ENCODE peak calls at places on chromosomes 2 and 18, in eight cellular contexts. P is colonic mucosa, C is HCT116, R is AG04449, M is foreskin fibroblast, X is MM.1S, E is ovary, F is HL-60. V is an unnamed sample.

GRCh38 chr2:108593547-108594098 is 59.4 kb downstream of the LIMS1 start:
- DNase-seq in P (no peak), E (no peak), C (no peak), M (peak), F (no peak), R (peak), X (no peak), V (peak)

GRCh38 chr2:196959750-196960392 is 33.4 kb upstream of the PGAP1 start:
- DNase-seq in E (no peak), X (no peak), R (no peak), F (no peak), M (peak), P (no peak), C (no peak), V (no peak)

GRCh38 chr2:164771897-164772296 is 69.7 kb downstream of the COBLL1 start:
- DNase-seq in M (no peak), P (no peak), C (no peak), E (no peak), X (no peak), F (no peak), R (no peak), V (peak)

GRCh38 chr18:499351-500229 is 911 bp downstream of the COLEC12 start:
- DNase-seq in F (no peak), E (no peak), R (peak), M (peak), P (no peak), X (no peak), C (no peak), V (no peak)

GRCh38 chr18:51622676-51623075 is 425.2 kb upstream of the MEX3C start:
- DNase-seq in R (no peak), P (no peak), M (no peak), E (no peak), C (no peak), X (no peak), F (no peak), V (no peak)

GRCh38 chr2:144996225-144996795 is 476.4 kb upstream of the ZEB2 start:
- DNase-seq in M (no peak), C (no peak), F (no peak), X (no peak), R (no peak), P (no peak), E (no peak), V (peak)

GRCh38 chr18:78542204-78542603 is 437.4 kb upstream of the SALL3 start:
- DNase-seq in M (no peak), X (no peak), E (no peak), F (peak), C (no peak), P (no peak), R (no peak), V (no peak)

GRCh38 chr2:119311831-119312230 is 54.8 kb downstream of the C2orf76 start:
- DNase-seq in X (peak), M (no peak), R (no peak), C (no peak), P (no peak), F (no peak), E (no peak), V (no peak)

GRCh38 chr2:170361359-170361936 is 183.5 kb downstream of the MYO3B start:
- DNase-seq in R (no peak), P (peak), C (peak), M (peak), X (peak), F (peak), E (no peak), V (peak)

GRCh38 chr2:226423498-226423960 is 376.1 kb downstream of the IRS1 start:
- DNase-seq in R (no peak), X (peak), P (no peak), F (peak), C (no peak), M (no peak), E (no peak), V (no peak)

GRCh38 chr2:11498543-11499034 is 32.6 kb upstream of the E2F6 start:
- DNase-seq in P (peak), E (peak), R (no peak), C (no peak), X (peak), F (no peak), M (peak), V (no peak)

GRCh38 chr2:126389446-126389845 is 266.5 kb upstream of the GYPC start:
- DNase-seq in R (no peak), F (no peak), C (no peak), P (no peak), E (no peak), X (no peak), M (no peak), V (no peak)

GRCh38 chr2:9232886-9233285 is 26.3 kb downstream of the ASAP2 start:
- DNase-seq in P (no peak), F (no peak), E (no peak), C (peak), R (no peak), X (no peak), M (no peak), V (no peak)

GRCh38 chr2:165902929-165903328 is 50.6 kb downstream of the TTC21B start:
- DNase-seq in C (no peak), M (no peak), P (no peak), R (no peak), F (no peak), E (no peak), X (peak), V (no peak)

GRCh38 chr2:56456791-56457190 is 273.0 kb downstream of the CCDC85A start:
- DNase-seq in R (no peak), C (no peak), F (no peak), X (no peak), P (no peak), M (no peak), E (no peak), V (no peak)

GRCh38 chr18:21361297-21361880 is 119.4 kb downstream of the GREB1L start:
- DNase-seq in R (no peak), P (no peak), F (no peak), X (no peak), C (peak), M (no peak), E (no peak), V (no peak)

GRCh38 chr2:37744010-37744409 is 72.6 kb upstream of the CDC42EP3 start:
- DNase-seq in X (no peak), P (no peak), R (no peak), C (no peak), F (no peak), M (no peak), E (no peak), V (no peak)

GRCh38 chr2:141313972-141314371 is 816.8 kb downstream of the LRP1B start:
- DNase-seq in C (no peak), P (no peak), R (no peak), M (no peak), X (no peak), E (no peak), F (no peak), V (no peak)

GRCh38 chr2:105125428-105125827 is 87.6 kb downstream of the MRPS9 start:
- DNase-seq in E (no peak), F (no peak), P (no peak), M (no peak), C (peak), R (no peak), X (no peak), V (no peak)

GRCh38 chr2:239116456-239117246 is 268.8 kb downstream of the TWIST2 start:
- DNase-seq in R (no peak), C (no peak), X (no peak), P (no peak), F (no peak), E (no peak), M (no peak), V (no peak)

GRCh38 chr2:4340536-4340935 is 637.2 kb downstream of the DCDC2C start:
- DNase-seq in F (no peak), X (no peak), P (no peak), R (no peak), M (no peak), C (no peak), E (no peak), V (no peak)

GRCh38 chr18:79353238-79353637 is 42.5 kb upstream of the NFATC1 start:
- DNase-seq in E (no peak), C (no peak), M (no peak), P (no peak), X (no peak), F (no peak), R (no peak), V (no peak)

GRCh38 chr2:235716875-235717496 is 223.1 kb downstream of the AGAP1 start:
- DNase-seq in E (no peak), P (no peak), F (no peak), R (no peak), C (no peak), M (no peak), X (no peak), V (no peak)

GRCh38 chr2:196365923-196366322 is 194.5 kb upstream of the STK17B start:
- DNase-seq in F (no peak), E (no peak), C (no peak), P (no peak), X (no peak), M (no peak), R (no peak), V (no peak)

GRCh38 chr18:45571714-45572113 is 43.6 kb upstream of the SLC14A2 start:
- DNase-seq in R (no peak), E (no peak), F (no peak), M (no peak), X (no peak), P (no peak), C (peak), V (no peak)

GRCh38 chr2:233940376-233941276 is 23.5 kb downstream of the TRPM8 start:
- DNase-seq in E (no peak), R (no peak), M (no peak), C (no peak), P (peak), X (peak), F (no peak), V (no peak)

GRCh38 chr2:184154438-184154837 is 443.9 kb upstream of the ZNF804A start:
- DNase-seq in R (no peak), E (no peak), P (no peak), F (no peak), M (peak), C (no peak), X (no peak), V (peak)

GRCh38 chr2:177161741-177162440 is 50.7 kb upstream of the HNRNPA3 start:
- DNase-seq in E (no peak), F (peak), R (no peak), X (peak), M (no peak), C (no peak), P (no peak), V (no peak)
- TF ChIP-seq CTCF in E (peak), F (peak), R (peak), X (peak), M (peak), C (peak), P (no peak), V (peak)

DNA sequence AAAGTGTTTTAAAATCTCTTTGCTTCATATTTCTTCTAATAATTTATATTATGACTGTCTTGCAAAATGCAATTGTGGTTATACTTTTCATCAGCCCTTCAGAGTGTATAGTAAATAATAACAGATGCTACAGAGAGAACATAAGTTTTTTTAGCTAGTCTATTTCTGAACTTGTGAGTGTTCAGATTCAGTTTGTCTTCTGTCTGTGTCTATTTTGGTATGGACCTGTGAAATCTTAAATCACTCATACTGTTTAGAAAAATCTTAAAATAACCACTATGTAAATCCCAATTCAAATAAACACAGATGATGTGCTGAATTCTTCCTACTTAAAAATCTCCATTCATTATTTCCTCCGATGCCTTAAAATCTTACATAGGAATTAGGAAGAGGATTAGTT is 2.1 kb downstream of the SCG2 start:
- DNase-seq in C (no peak), M (no peak), X (no peak), P (no peak), R (no peak), E (no peak), F (no peak), V (no peak)
- H3K4me3 ChIP-seq in C (no peak), M (no peak), X (no peak), P (no peak), R (no peak), E (no peak), F (no peak), V (no peak)

DNA sequence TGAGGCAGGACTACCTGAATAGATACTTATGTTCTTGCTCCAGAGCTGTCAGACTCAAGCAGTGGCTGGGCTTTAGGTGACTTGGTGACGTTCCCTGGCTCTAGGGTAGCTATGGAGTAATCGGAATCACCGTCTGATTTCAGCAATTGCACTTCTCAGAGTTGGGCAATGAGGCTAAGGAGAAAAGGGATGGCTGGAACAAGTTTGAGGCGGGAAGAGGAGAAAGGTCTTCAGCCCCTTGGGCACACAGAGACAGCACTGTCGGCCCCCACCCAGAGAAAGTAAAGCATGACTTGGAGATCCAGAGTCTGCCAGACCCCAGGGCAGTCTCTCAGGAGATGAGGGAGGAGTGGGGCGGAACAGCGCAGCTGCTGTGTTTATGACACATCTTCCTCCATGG is 114.4 kb downstream of the KLHL29 start:
- DNase-seq in C (no peak), E (no peak), M (no peak), R (no peak), F (no peak), X (no peak), P (no peak), V (no peak)
- TF ChIP-seq CTCF in C (no peak), E (no peak), M (no peak), R (no peak), F (no peak), X (no peak), P (no peak), V (no peak)

GRCh38 chr2:85584354-85584856 is at the start of gene VAMP5:
- DNase-seq in E (no peak), R (no peak), F (no peak), P (peak), M (no peak), C (no peak), X (no peak), V (no peak)
- H3K4me3 ChIP-seq in E (peak), R (peak), F (no peak), P (peak), M (peak), C (peak), X (no peak), V (peak)

DNA sequence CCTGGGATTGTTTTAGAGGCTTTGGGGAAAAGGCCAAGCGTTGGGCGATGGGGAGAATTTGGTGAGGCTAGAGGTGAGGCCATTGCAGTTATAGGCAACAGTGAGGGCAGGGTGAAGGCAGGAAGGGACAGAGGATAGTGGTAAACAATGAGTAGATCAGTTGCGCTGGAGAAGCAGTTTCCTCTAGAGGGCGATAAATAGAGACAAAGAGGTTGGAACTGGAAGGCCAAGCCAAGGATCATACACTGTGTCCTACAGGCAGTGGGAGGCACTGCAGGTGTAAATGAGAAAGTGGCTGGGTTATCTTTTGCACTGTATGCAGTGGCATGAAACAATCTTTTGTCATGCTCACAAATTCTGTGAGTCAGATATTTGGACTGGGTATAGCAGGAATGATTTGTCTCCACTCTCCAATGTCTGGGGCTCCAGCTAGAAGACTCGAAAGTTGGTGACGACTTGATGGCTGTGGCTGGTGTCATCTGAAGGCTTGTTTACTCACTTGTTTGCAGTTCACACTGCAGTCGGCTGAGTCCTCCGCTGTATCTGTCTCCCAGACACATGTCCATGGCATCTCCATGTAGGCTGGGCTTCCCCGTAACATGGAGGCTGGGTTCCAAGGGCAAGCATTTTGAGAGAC is 82.1 kb downstream of the TNP1 start:
- DNase-seq in M (peak), R (no peak), E (no peak), X (peak), F (peak), P (no peak), C (peak), V (no peak)
- TF ChIP-seq CTCF in M (peak), R (peak), E (no peak), X (peak), F (peak), P (peak), C (peak), V (peak)

GRCh38 chr2:102106133-102106556 is 36.4 kb upstream of the IL1R1 start:
- DNase-seq in X (no peak), M (peak), P (peak), R (no peak), F (no peak), E (no peak), C (no peak), V (no peak)
- H3K4me3 ChIP-seq in X (no peak), M (peak), P (no peak), R (no peak), F (no peak), E (no peak), C (no peak), V (no peak)

GRCh38 chr2:109611467-109612095 is 2.2 kb downstream of the SEPTIN10 start:
- DNase-seq in R (peak), C (no peak), M (peak), X (peak), P (no peak), E (no peak), F (no peak), V (no peak)
- TF ChIP-seq CTCF in R (no peak), C (peak), M (no peak), X (peak), P (peak), E (no peak), F (no peak), V (no peak)

DNA sequence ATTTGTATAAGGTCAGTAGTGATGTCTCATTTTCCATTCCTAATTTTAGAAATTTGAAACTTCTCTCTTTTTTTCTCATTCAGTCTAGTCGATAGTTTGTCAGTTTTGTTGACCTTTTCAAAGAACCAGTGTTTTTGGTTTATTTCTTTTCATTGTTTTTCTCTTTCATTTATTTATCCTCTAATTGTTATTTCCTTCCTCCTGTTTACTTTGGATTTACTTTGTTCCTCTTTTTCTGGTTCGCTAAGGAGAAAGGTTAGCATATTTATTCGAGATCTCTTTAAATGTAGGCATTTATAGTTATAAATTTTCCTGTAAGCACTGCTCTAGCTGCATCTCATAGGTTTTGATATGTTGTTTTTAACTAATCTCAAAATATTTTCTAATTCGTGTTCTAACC is 65.1 kb upstream of the TXNDC2 start:
- DNase-seq in R (no peak), X (no peak), M (no peak), F (no peak), C (no peak), P (no peak), E (no peak), V (no peak)
- H3K4me3 ChIP-seq in R (no peak), X (no peak), M (no peak), F (no peak), C (no peak), P (no peak), E (no peak), V (no peak)